ENCODE peak calls at places on chromosome 18, in four cellular contexts. One of them, this sample, is unnamed.

GRCh38 chr18:8247700-8248099 is 361.5 kb upstream of the RAB12 start:
- DNase-seq in H1: no peak
- DNase-seq in stomach: no peak
- DNase-seq in Panc1: no peak
- DNase-seq in this sample: no peak

GRCh38 chr18:55256568-55257289 is 297.5 kb upstream of the CCDC68 start:
- DNase-seq in H1: no peak
- DNase-seq in stomach: no peak
- DNase-seq in Panc1: no peak
- DNase-seq in this sample: no peak

GRCh38 chr18:21000667-21001066 is 110.9 kb downstream of the ROCK1 start:
- DNase-seq in Panc1: no peak
- DNase-seq in H1: no peak
- DNase-seq in stomach: no peak
- DNase-seq in this sample: no peak

GRCh38 chr18:21167641-21168372 is 56.2 kb upstream of the ROCK1 start:
- DNase-seq in Panc1: no peak
- DNase-seq in H1: no peak
- DNase-seq in stomach: peak
- DNase-seq in this sample: no peak

GRCh38 chr18:24982831-24983230 is 369.1 kb downstream of the ZNF521 start:
- DNase-seq in stomach: no peak
- DNase-seq in Panc1: no peak
- DNase-seq in H1: no peak
- DNase-seq in this sample: no peak

GRCh38 chr18:26416652-26417150 is 131.7 kb downstream of the KCTD1 start:
- DNase-seq in H1: no peak
- DNase-seq in Panc1: no peak
- DNase-seq in stomach: no peak
- DNase-seq in this sample: no peak

GRCh38 chr18:79863946-79864725 is 66.4 kb downstream of the KCNG2 start:
- DNase-seq in Panc1: no peak
- DNase-seq in H1: no peak
- DNase-seq in stomach: peak
- DNase-seq in this sample: peak

GRCh38 chr18:76972241-76972640 is 149.9 kb downstream of the ZNF236 start:
- DNase-seq in H1: no peak
- DNase-seq in stomach: no peak
- DNase-seq in Panc1: no peak
- DNase-seq in this sample: no peak

GRCh38 chr18:80208620-80209019 is 38.7 kb downstream of the PARD6G start:
- DNase-seq in H1: no peak
- DNase-seq in stomach: no peak
- DNase-seq in Panc1: no peak
- DNase-seq in this sample: no peak

GRCh38 chr18:21406111-21406510 is 164.1 kb downstream of the GREB1L start:
- DNase-seq in Panc1: no peak
- DNase-seq in H1: no peak
- DNase-seq in stomach: no peak
- DNase-seq in this sample: no peak

GRCh38 chr18:51038110-51038509 is 8.1 kb downstream of the SMAD4 start:
- DNase-seq in Panc1: no peak
- DNase-seq in H1: no peak
- DNase-seq in stomach: no peak
- DNase-seq in this sample: no peak

GRCh38 chr18:74856967-74857366 is 259.3 kb downstream of the ZNF407 start:
- DNase-seq in stomach: no peak
- DNase-seq in H1: no peak
- DNase-seq in Panc1: no peak
- DNase-seq in this sample: no peak

GRCh38 chr18:28045176-28045810 is 131.6 kb downstream of the CDH2 start:
- DNase-seq in H1: no peak
- DNase-seq in Panc1: no peak
- DNase-seq in stomach: no peak
- DNase-seq in this sample: no peak

GRCh38 chr18:62625019-62625418 is 90.3 kb upstream of the PHLPP1 start:
- DNase-seq in H1: no peak
- DNase-seq in Panc1: no peak
- DNase-seq in stomach: no peak
- DNase-seq in this sample: peak

GRCh38 chr18:60232541-60232940 is 140.0 kb downstream of the MC4R start:
- DNase-seq in Panc1: peak
- DNase-seq in stomach: no peak
- DNase-seq in H1: no peak
- DNase-seq in this sample: no peak

GRCh38 chr18:711330-711692 is 1.1 kb downstream of the ENOSF1 start:
- DNase-seq in Panc1: no peak
- DNase-seq in stomach: no peak
- DNase-seq in H1: no peak
- DNase-seq in this sample: no peak

GRCh38 chr18:29154758-29155725 is 978.1 kb upstream of the CDH2 start:
- DNase-seq in stomach: no peak
- DNase-seq in Panc1: peak
- DNase-seq in H1: no peak
- DNase-seq in this sample: no peak

GRCh38 chr18:58847383-58848071 is 17.1 kb upstream of the ZNF532 start:
- DNase-seq in stomach: no peak
- DNase-seq in Panc1: no peak
- DNase-seq in H1: peak
- DNase-seq in this sample: no peak

GRCh38 chr18:79816981-79817606 is 19.4 kb downstream of the KCNG2 start:
- DNase-seq in stomach: no peak
- DNase-seq in H1: no peak
- DNase-seq in Panc1: no peak
- DNase-seq in this sample: no peak

GRCh38 chr18:9825571-9826073 is 60.2 kb upstream of the TXNDC2 start:
- DNase-seq in H1: no peak
- DNase-seq in Panc1: no peak
- DNase-seq in stomach: no peak
- DNase-seq in this sample: no peak
- TF ChIP-seq POLR2AphosphoS5 in H1: no peak
- TF ChIP-seq POLR2AphosphoS5 in Panc1: no peak
- TF ChIP-seq POLR2AphosphoS5 in stomach: no peak
- TF ChIP-seq POLR2AphosphoS5 in this sample: no peak

GRCh38 chr18:41099451-41099850 is 855.6 kb upstream of the PIK3C3 start:
- DNase-seq in H1: no peak
- DNase-seq in Panc1: no peak
- DNase-seq in stomach: no peak
- DNase-seq in this sample: no peak
- TF ChIP-seq POLR2AphosphoS5 in H1: no peak
- TF ChIP-seq POLR2AphosphoS5 in Panc1: no peak
- TF ChIP-seq POLR2AphosphoS5 in stomach: no peak
- TF ChIP-seq POLR2AphosphoS5 in this sample: no peak

DNA sequence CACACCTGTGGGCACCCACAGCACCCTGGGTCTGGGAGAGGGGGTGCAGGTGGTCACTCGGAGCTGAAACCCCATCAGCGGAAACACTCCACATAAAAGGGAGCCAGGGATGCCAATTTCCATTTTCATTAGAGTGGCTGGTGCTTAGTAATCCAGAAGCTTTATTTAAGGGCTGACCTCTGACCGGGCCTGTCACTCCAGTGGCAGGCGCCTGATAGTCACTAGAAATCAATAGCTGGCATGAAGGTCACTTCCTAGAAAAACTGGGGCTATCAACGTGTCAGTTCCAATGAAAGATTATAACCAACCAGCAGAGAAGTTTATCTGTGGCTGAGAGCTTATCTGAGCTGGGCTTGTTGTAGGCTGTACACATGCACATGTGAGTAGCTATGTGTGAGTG is 333.7 kb upstream of the SKOR2 start:
- DNase-seq in Panc1: no peak
- DNase-seq in stomach: no peak
- DNase-seq in H1: no peak
- DNase-seq in this sample: no peak
- TF ChIP-seq POLR2AphosphoS5 in Panc1: no peak
- TF ChIP-seq POLR2AphosphoS5 in stomach: no peak
- TF ChIP-seq POLR2AphosphoS5 in H1: no peak
- TF ChIP-seq POLR2AphosphoS5 in this sample: no peak

GRCh38 chr18:45627204-45627526 is 11.9 kb downstream of the SLC14A2 start:
- DNase-seq in stomach: no peak
- DNase-seq in Panc1: no peak
- DNase-seq in H1: no peak
- DNase-seq in this sample: no peak
- TF ChIP-seq POLR2AphosphoS5 in stomach: no peak
- TF ChIP-seq POLR2AphosphoS5 in Panc1: no peak
- TF ChIP-seq POLR2AphosphoS5 in H1: no peak
- TF ChIP-seq POLR2AphosphoS5 in this sample: no peak